ENCODE peak calls at places on chromosomes 11 and 22, in seven cellular contexts. H, Z, K, P, M, W and E are unnamed samples.

GRCh38 chr11:66548774-66549630 is 2.3 kb downstream of the ACTN3 start:
- DNase-seq in H (no peak), Z (no peak), K (no peak), P (no peak), M (no peak), W (no peak), E (no peak)

GRCh38 chr11:60914620-60915249 is 777 bp downstream of the TMEM109 start:
- DNase-seq in H (no peak), Z (no peak), K (peak), P (peak), M (peak), W (no peak), E (peak)

GRCh38 chr22:37499006-37499707 is 13.0 kb upstream of the MFNG start:
- DNase-seq in H (no peak), Z (no peak), K (no peak), P (no peak), M (no peak), W (no peak), E (no peak)

GRCh38 chr11:90250970-90251369 is 28.1 kb upstream of the CHORDC1 start:
- DNase-seq in H (no peak), Z (no peak), K (no peak), P (no peak), M (no peak), W (peak), E (no peak)

GRCh38 chr22:31079095-31079642 is 1.9 kb upstream of the SMTN start:
- DNase-seq in H (no peak), Z (no peak), K (no peak), P (no peak), M (no peak), W (peak), E (peak)

GRCh38 chr11:120627535-120628163 is 116.1 kb downstream of the GRIK4 start:
- DNase-seq in H (no peak), Z (no peak), K (no peak), P (no peak), M (no peak), W (no peak), E (no peak)

GRCh38 chr22:16866167-16866566 is 41.0 kb upstream of the XKR3 start:
- DNase-seq in H (no peak), Z (no peak), K (no peak), P (no peak), M (no peak), W (no peak), E (no peak)

GRCh38 chr22:25563757-25564319 is 637 bp upstream of the GRK3 start:
- DNase-seq in H (no peak), Z (no peak), K (peak), P (no peak), M (no peak), W (peak), E (no peak)

GRCh38 chr22:49500942-49501395 is 326.7 kb downstream of the BRD1 start:
- DNase-seq in H (no peak), Z (no peak), K (no peak), P (no peak), M (no peak), W (no peak), E (no peak)

GRCh38 chr11:42598341-42598740 is 713.5 kb upstream of the API5 start:
- DNase-seq in H (no peak), Z (no peak), K (no peak), P (no peak), M (no peak), W (no peak), E (no peak)

GRCh38 chr11:121895919-121896318 is 220.1 kb downstream of the BLID start:
- DNase-seq in H (no peak), Z (no peak), K (peak), P (no peak), M (no peak), W (no peak), E (no peak)

GRCh38 chr11:76074178-76075112 is 131.9 kb downstream of the WNT11 start:
- DNase-seq in H (no peak), Z (no peak), K (peak), P (no peak), M (peak), W (no peak), E (no peak)

GRCh38 chr11:2805388-2806057 is 80.1 kb downstream of the CDKN1C start:
- DNase-seq in H (no peak), Z (no peak), K (no peak), P (no peak), M (no peak), W (no peak), E (no peak)

GRCh38 chr11:70429428-70429705 is 31.0 kb downstream of the CTTN start:
- DNase-seq in H (no peak), Z (no peak), K (no peak), P (no peak), M (no peak), W (no peak), E (no peak)

GRCh38 chr11:33377852-33378385 is 120.7 kb downstream of the HIPK3 start:
- DNase-seq in H (no peak), Z (no peak), K (peak), P (no peak), M (no peak), W (no peak), E (no peak)

GRCh38 chr22:44990328-44990727 is 19.5 kb downstream of the PHF21B start:
- DNase-seq in H (no peak), Z (no peak), K (no peak), P (no peak), M (no peak), W (no peak), E (no peak)

GRCh38 chr11:88131764-88132470 is 43.3 kb downstream of the RAB38 start:
- DNase-seq in H (no peak), Z (no peak), K (no peak), P (no peak), M (no peak), W (no peak), E (no peak)

GRCh38 chr11:61254403-61255025 is 13.5 kb downstream of the PGA5 start:
- DNase-seq in H (peak), Z (peak), K (peak), P (peak), M (peak), W (peak), E (peak)

GRCh38 chr11:75333022-75333806 is 18.2 kb downstream of the ARRB1 start:
- DNase-seq in H (no peak), Z (no peak), K (no peak), P (no peak), M (no peak), W (no peak), E (no peak)

GRCh38 chr11:33936745-33937612 is 45.1 kb upstream of the LMO2 start:
- DNase-seq in H (no peak), Z (no peak), K (peak), P (no peak), M (peak), W (no peak), E (no peak)

GRCh38 chr22:44455151-44455962 is 42.7 kb downstream of the RTL6 start:
- DNase-seq in H (no peak), Z (no peak), K (no peak), P (no peak), M (no peak), W (no peak), E (no peak)

GRCh38 chr11:9787260-9787659 is 123.4 kb downstream of the SWAP70 start:
- DNase-seq in H (no peak), Z (no peak), K (no peak), P (no peak), M (no peak), W (no peak), E (no peak)

GRCh38 chr11:44307340-44308099 is 2.4 kb downstream of the ALX4 start:
- DNase-seq in H (no peak), Z (no peak), K (no peak), P (no peak), M (no peak), W (no peak), E (no peak)

GRCh38 chr11:19817870-19818269 is 105.2 kb downstream of the NAV2 start:
- DNase-seq in H (no peak), Z (peak), K (no peak), P (no peak), M (no peak), W (no peak), E (no peak)

GRCh38 chr11:124198852-124199389 is 15.8 kb downstream of the OR10D3 start:
- DNase-seq in H (no peak), Z (no peak), K (no peak), P (no peak), M (no peak), W (no peak), E (no peak)

GRCh38 chr11:103078710-103079109 is 13.2 kb downstream of the DCUN1D5 start:
- DNase-seq in H (no peak), Z (no peak), K (no peak), P (no peak), M (no peak), W (no peak), E (no peak)

GRCh38 chr22:43970037-43970747 is 14.9 kb downstream of the SAMM50 start:
- DNase-seq in H (no peak), Z (no peak), K (no peak), P (no peak), M (peak), W (no peak), E (no peak)

GRCh38 chr11:121295246-121296007 is 2.9 kb downstream of the SC5D start:
- DNase-seq in H (no peak), Z (no peak), K (no peak), P (no peak), M (no peak), W (peak), E (no peak)

GRCh38 chr22:42688241-42688913 is 32.3 kb downstream of the A4GALT start:
- DNase-seq in H (no peak), Z (no peak), K (peak), P (peak), M (peak), W (peak), E (peak)

GRCh38 chr11:119148855-119149370 is at the start of gene ABCG4:
- DNase-seq in H (no peak), Z (no peak), K (no peak), P (no peak), M (peak), W (no peak), E (peak)

GRCh38 chr11:57323503-57324153 is 1.1 kb downstream of the TNKS1BP1 start:
- DNase-seq in H (no peak), Z (no peak), K (peak), P (peak), M (peak), W (no peak), E (no peak)

GRCh38 chr11:67437082-67437821 is at the start of gene PTPRCAP:
- DNase-seq in H (no peak), Z (peak), K (no peak), P (no peak), M (peak), W (no peak), E (no peak)

GRCh38 chr11:103317118-103317517 is 207.9 kb downstream of the DYNC2H1 start:
- DNase-seq in H (no peak), Z (no peak), K (peak), P (no peak), M (no peak), W (no peak), E (no peak)

GRCh38 chr11:47887910-47888569 is 39.9 kb upstream of the NUP160 start:
- DNase-seq in H (no peak), Z (no peak), K (no peak), P (no peak), M (no peak), W (no peak), E (no peak)

DNA sequence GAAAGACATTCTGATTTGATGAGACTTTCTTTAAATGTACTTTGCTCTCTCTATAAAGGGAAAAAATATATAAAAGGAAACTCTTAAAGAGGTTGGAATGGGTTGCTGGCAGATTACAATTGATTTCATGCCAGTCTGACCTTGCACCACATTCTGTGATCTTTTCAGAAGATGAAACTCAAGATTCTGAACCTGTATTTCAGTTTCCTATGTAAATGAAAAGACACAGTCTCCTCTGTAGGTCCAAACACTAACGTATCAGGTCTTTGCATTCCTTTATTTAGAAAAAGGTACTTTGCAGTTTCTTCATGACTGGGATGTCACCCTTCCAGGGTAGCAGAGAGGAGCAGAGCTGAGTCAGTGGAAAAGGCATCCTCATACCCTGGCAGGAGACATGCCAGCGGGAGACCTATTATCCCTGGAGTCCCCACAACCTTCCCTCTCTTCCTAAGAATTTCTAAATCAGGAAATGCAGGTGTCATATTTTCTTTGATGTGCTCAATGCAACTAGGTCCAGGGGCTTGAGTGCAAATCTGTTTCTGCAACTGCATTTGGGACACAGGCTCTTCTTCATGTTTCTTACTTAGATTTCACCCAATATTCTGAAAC is 282.6 kb downstream of the CADM1 start:
- DNase-seq in H (peak), Z (no peak), K (no peak), P (no peak), M (no peak), W (no peak), E (no peak)
- TF ChIP-seq USF2 in H (no peak), Z (no peak), K (no peak), P (no peak), M (no peak), W (no peak), E (no peak)

GRCh38 chr22:29997516-29997915 is 82.7 kb upstream of the HORMAD2 start:
- DNase-seq in H (no peak), Z (no peak), K (no peak), P (no peak), M (no peak), W (no peak), E (no peak)

GRCh38 chr22:29998627-29999026 is 81.6 kb upstream of the HORMAD2 start:
- DNase-seq in H (no peak), Z (no peak), K (no peak), P (no peak), M (peak), W (no peak), E (no peak)

GRCh38 chr22:29994941-29995340 is 85.3 kb upstream of the HORMAD2 start:
- DNase-seq in H (no peak), Z (no peak), K (peak), P (no peak), M (no peak), W (peak), E (no peak)

GRCh38 chr22:29992341-29993275 is 87.7 kb upstream of the HORMAD2 start:
- DNase-seq in H (no peak), Z (no peak), K (peak), P (no peak), M (no peak), W (peak), E (no peak)

GRCh38 chr22:29994027-29994715 is 86.1 kb upstream of the HORMAD2 start:
- DNase-seq in H (no peak), Z (no peak), K (peak), P (peak), M (no peak), W (peak), E (peak)
- H3K27ac ChIP-seq in H (no peak), Z (no peak), K (no peak), P (peak), M (peak), W (peak), E (peak)

GRCh38 chr11:126113515-126113957 is 50.9 kb upstream of the CDON start:
- DNase-seq in H (no peak), Z (no peak), K (peak), P (peak), M (no peak), W (peak), E (peak)

GRCh38 chr11:126114486-126115252 is 52.0 kb upstream of the CDON start:
- DNase-seq in H (no peak), Z (no peak), K (peak), P (no peak), M (no peak), W (no peak), E (peak)

GRCh38 chr11:126113963-126114362 is 51.3 kb upstream of the CDON start:
- DNase-seq in H (no peak), Z (no peak), K (no peak), P (no peak), M (no peak), W (no peak), E (no peak)

GRCh38 chr11:126115820-126116319 is 53.2 kb upstream of the CDON start:
- DNase-seq in H (no peak), Z (no peak), K (peak), P (peak), M (no peak), W (peak), E (peak)

DNA sequence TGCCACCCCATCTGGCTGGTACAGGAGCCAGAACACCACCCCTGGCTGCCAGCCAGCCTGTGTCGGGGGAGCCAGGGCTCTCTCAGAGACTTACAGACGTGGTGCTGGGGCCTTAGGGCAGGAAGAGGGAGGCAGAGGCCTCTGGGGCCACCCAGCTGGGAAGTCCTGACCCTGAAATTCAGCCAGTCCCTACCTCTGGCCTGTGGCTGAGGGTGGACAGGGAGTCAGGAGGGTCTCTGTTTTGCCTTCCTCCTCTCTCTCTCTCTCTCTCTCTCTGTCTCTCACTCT is 52.5 kb upstream of the CDON start:
- DNase-seq in H (no peak), Z (no peak), K (no peak), P (no peak), M (no peak), W (no peak), E (peak)
- TF ChIP-seq USF2 in H (no peak), Z (no peak), K (no peak), P (no peak), M (no peak), W (no peak), E (no peak)

GRCh38 chr22:36065462-36065774 is 36.8 kb upstream of the RBFOX2 start:
- DNase-seq in H (no peak), Z (no peak), K (no peak), P (no peak), M (no peak), W (no peak), E (no peak)
- H3K27ac ChIP-seq in H (no peak), Z (peak), K (peak), P (peak), M (peak), W (no peak), E (peak)

GRCh38 chr11:72927380-72927779 is 113.2 kb downstream of the ATG16L2 start:
- DNase-seq in H (no peak), Z (no peak), K (no peak), P (no peak), M (no peak), W (no peak), E (no peak)
- TF ChIP-seq USF2 in H (no peak), Z (no peak), K (no peak), P (no peak), M (no peak), W (no peak), E (no peak)

DNA sequence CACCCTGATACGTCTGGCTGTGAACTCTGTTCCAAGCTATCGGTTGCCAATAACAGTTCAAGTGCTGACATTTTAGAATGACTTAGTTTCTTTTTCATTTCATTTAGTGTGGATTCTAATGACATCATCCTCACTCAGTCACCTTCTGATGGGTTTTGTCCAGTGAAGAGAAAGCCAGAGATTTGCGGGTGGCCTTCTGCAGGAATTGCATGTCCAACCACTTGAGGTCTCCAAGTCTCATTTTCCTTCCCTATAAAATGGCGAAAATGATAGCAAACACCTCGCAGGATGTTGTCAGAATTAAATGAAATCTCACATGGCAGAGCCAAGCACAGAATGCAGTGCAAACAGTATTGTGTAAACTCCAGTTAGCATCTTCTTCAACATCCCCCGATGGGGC is 286.9 kb downstream of the MN1 start:
- DNase-seq in H (no peak), Z (no peak), K (no peak), P (no peak), M (no peak), W (no peak), E (no peak)
- H3K27ac ChIP-seq in H (no peak), Z (no peak), K (no peak), P (no peak), M (no peak), W (no peak), E (no peak)

GRCh38 chr11:7927635-7928034 is 3.4 kb downstream of the OR10A6 start:
- DNase-seq in H (no peak), Z (no peak), K (peak), P (no peak), M (no peak), W (no peak), E (no peak)
- TF ChIP-seq USF2 in H (no peak), Z (no peak), K (no peak), P (no peak), M (no peak), W (no peak), E (no peak)